ENCODE peak calls at places on chromosome 17, in four cellular contexts. M is GM12878, W is K562, Q is HepG2. E is an unnamed sample.

GRCh38 chr17:3710951-3711383 is 12.7 kb upstream of the HASPIN start:
- DNase-seq in Q (no peak), M (peak), W (no peak), E (no peak)

GRCh38 chr17:4389079-4389478 is 22.6 kb upstream of the UBE2G1 start:
- DNase-seq in M (no peak), W (no peak), Q (no peak), E (no peak)

GRCh38 chr17:78783711-78784396 is 1.8 kb upstream of the CYTH1 start:
- DNase-seq in Q (no peak), M (no peak), W (peak), E (no peak)

GRCh38 chr17:6023452-6023851 is 46.7 kb upstream of the WSCD1 start:
- DNase-seq in M (no peak), Q (no peak), W (no peak), E (no peak)

GRCh38 chr17:68294617-68295016 is 3.3 kb downstream of the ARSG start:
- DNase-seq in Q (no peak), W (no peak), M (no peak), E (no peak)

GRCh38 chr17:19596869-19597268 is 51.7 kb upstream of the ALDH3A2 start:
- DNase-seq in W (no peak), M (no peak), Q (no peak), E (no peak)

GRCh38 chr17:80891096-80892018 is 100.3 kb upstream of the CHMP6 start:
- DNase-seq in M (peak), Q (no peak), W (peak), E (no peak)

GRCh38 chr17:39064374-39064773 is 87.1 kb downstream of the PLXDC1 start:
- DNase-seq in W (no peak), Q (no peak), M (no peak), E (no peak)

GRCh38 chr17:70132505-70132904 is 36.8 kb upstream of the KCNJ2 start:
- DNase-seq in Q (no peak), W (no peak), M (no peak), E (no peak)

GRCh38 chr17:66625321-66625767 is 209.6 kb upstream of the CACNG5 start:
- DNase-seq in Q (peak), M (no peak), W (no peak), E (no peak)

GRCh38 chr17:1733759-1734158 is 8.9 kb upstream of the SERPINF2 start:
- DNase-seq in M (no peak), W (no peak), Q (no peak), E (no peak)

GRCh38 chr17:42184717-42185496 is at the start of gene HCRT:
- DNase-seq in W (no peak), M (no peak), Q (no peak), E (no peak)

GRCh38 chr17:63653018-63653417 is 30.8 kb downstream of the MAP3K3 start:
- DNase-seq in W (no peak), Q (no peak), M (no peak), E (no peak)

GRCh38 chr17:34370997-34371395 is 8.0 kb upstream of the CCL1 start:
- DNase-seq in Q (no peak), M (no peak), W (no peak), E (no peak)

GRCh38 chr17:21029515-21029914 is 13.3 kb downstream of the USP22 start:
- DNase-seq in W (no peak), M (no peak), Q (no peak), E (no peak)

GRCh38 chr17:14845562-14846335 is 419.4 kb downstream of the PMP22 start:
- DNase-seq in W (no peak), Q (no peak), M (no peak), E (no peak)

GRCh38 chr17:79679631-79680340 is 51.0 kb upstream of the ENPP7 start:
- DNase-seq in Q (no peak), M (no peak), W (no peak), E (no peak)

GRCh38 chr17:50533185-50533584 is 650 bp downstream of the EPN3 start:
- DNase-seq in M (no peak), Q (no peak), W (no peak), E (no peak)

GRCh38 chr17:44334315-44335181 is 9.9 kb upstream of the SLC25A39 start:
- DNase-seq in M (no peak), Q (no peak), W (no peak), E (no peak)

GRCh38 chr17:57672205-57672632 is 72.9 kb downstream of the CCDC182 start:
- DNase-seq in Q (no peak), M (no peak), W (no peak), E (no peak)

GRCh38 chr17:10265100-10265810 is 66.8 kb upstream of the GAS7 start:
- DNase-seq in Q (no peak), M (peak), W (no peak), E (no peak)

GRCh38 chr17:62718420-62718819 is 89.7 kb downstream of the MARCHF10 start:
- DNase-seq in M (no peak), Q (no peak), W (no peak), E (no peak)

GRCh38 chr17:41131979-41132378 is 8.0 kb upstream of the KRTAP4-12 start:
- DNase-seq in W (no peak), Q (peak), M (no peak), E (no peak)

GRCh38 chr17:5027921-5028320 is 7.3 kb downstream of the SLC52A1 start:
- DNase-seq in M (no peak), W (no peak), Q (no peak), E (no peak)

DNA sequence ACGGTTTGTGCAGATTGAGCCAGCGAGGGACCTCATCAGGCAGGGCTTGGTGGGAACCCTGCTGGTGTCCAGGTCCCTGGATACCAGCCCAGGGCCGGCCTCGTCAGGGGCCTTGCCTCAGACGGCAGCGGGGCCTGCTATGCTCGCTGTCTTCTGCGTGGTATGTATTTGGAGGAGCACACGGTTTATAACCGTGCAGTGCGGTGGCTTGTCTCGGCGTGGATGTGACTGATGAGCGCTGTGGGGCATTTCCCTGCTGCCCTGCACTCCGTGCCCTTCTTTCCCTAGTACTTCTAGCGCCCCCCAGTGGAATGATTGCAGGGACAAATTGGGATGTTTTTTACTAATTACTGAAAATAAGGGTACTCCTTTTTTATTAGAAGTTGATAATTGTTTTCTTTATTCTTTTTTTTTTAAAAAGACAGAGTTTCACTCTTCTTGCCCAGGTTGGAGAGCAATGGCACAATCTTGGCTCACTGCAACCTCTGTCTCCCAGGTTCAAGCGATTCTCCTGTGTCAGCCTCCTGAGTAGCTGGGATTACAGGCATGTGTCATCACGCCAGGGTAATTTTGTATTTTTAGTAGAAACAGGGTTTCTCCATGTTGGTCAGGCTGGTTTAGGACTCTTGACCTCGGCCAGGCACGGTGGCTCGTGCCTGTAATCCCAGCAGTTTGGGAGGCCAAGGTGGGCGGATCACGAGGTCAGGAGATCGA is 15.3 kb downstream of the TBCD start:
- DNase-seq in M (no peak), Q (peak), W (peak), E (no peak)
- TF ChIP-seq CBX5 in M (no peak), Q (no peak), W (no peak), E (no peak)

GRCh38 chr17:47853616-47854015 is 2.7 kb upstream of the SP6 start:
- DNase-seq in W (no peak), M (no peak), Q (no peak), E (no peak)

GRCh38 chr17:47850692-47851573 is at the start of gene SP6:
- DNase-seq in Q (peak), W (peak), M (no peak), E (no peak)

GRCh38 chr17:47850373-47850691 is 631 bp downstream of the SP6 start:
- DNase-seq in Q (no peak), M (no peak), W (no peak), E (no peak)

GRCh38 chr17:47851764-47852112 is 775 bp upstream of the SP6 start:
- DNase-seq in W (peak), M (no peak), Q (no peak), E (no peak)

GRCh38 chr17:47852113-47852949 is 1.4 kb upstream of the SP6 start:
- DNase-seq in M (no peak), W (peak), Q (no peak), E (no peak)
- H3K4me3 ChIP-seq in M (no peak), W (peak), Q (no peak), E (peak)

GRCh38 chr17:7393613-7394451 is 493 bp downstream of the PLSCR3 start:
- DNase-seq in M (no peak), W (no peak), Q (no peak), E (peak)
- TF ChIP-seq CTCF in M (no peak), W (no peak), Q (peak), E (peak)

GRCh38 chr17:74757502-74757901 is 9.1 kb downstream of the NHERF1 start:
- DNase-seq in W (no peak), Q (no peak), M (no peak), E (no peak)
- TF ChIP-seq CBX5 in W (no peak), Q (no peak), M (no peak), E (no peak)

DNA sequence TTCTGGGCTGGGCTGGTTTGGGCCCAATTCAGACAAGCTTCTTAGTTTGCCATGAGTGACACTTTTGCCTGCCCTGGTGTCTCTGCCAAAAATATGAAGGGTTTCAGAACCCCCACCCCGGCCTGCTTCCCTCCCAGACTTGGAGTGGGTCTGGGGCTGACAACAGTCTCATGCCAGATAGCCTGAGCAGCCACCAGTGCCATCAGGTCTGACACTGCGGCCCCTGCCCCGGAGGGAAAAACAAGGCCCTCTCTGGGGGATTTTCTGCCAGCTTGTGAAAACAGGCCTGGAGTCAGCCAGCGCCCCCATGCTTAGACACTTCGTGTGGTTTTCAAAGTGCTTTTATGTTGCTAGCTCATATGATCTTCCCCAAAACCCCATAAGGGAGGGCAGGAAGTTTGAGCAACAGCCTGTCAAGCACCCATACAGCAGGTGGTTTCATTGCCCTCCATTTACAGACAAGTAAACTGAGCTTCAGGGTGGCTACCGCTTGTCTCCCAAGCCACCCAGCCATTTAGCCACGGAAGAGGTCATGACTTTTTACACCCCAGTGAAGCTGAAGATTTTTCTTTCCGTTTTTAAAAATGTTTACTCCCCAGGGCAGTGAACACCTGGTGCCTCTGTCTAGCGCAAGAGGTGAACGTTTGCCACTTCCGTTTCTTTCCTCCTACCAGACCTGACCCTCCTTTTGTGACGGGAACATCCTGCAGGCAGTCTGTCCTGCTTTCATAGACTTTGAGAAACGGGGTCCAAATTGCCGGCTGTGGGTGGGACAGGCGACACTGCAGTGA is 300.6 kb downstream of the SEC14L1 start:
- DNase-seq in W (no peak), M (peak), Q (no peak), E (no peak)
- H3K4me3 ChIP-seq in W (no peak), M (peak), Q (no peak), E (no peak)

GRCh38 chr17:73595068-73595865 is 49.0 kb downstream of the SDK2 start:
- DNase-seq in Q (no peak), M (no peak), W (peak), E (peak)
- TF ChIP-seq CTCF in Q (peak), M (peak), W (no peak), E (peak)

GRCh38 chr17:27558842-27559505 is 72.0 kb upstream of the LGALS9 start:
- DNase-seq in W (no peak), Q (peak), M (no peak), E (no peak)

GRCh38 chr17:27559506-27559931 is 71.5 kb upstream of the LGALS9 start:
- DNase-seq in Q (peak), M (no peak), W (no peak), E (no peak)

GRCh38 chr17:27560668-27561067 is 70.3 kb upstream of the LGALS9 start:
- DNase-seq in Q (no peak), W (no peak), M (no peak), E (no peak)

GRCh38 chr17:27558341-27558740 is 72.6 kb upstream of the LGALS9 start:
- DNase-seq in Q (no peak), W (no peak), M (no peak), E (no peak)

DNA sequence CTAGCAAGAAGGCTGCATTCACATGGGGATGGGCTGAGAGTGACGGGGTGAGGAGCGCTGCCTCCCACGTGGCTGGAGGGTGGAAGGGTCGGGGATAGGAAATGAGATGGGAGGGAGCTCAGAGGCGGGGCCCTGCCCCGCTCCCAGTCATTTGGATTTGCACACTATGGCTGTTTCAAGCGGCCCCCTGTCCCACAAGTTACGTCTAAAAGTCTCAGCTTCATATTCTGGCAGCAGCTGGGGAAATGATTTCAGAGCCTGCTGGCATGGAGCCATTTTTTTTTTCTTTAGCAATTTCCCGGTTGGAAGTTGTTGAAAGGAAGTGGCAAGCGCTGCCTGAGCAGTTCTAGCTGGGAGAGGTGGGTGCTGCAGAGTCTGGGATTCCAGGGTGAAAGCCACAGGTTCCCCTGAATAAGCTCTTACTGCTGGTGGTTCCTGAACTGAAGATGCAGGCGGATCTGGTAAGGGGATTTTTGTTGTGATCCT is 70.9 kb upstream of the LGALS9 start:
- DNase-seq in Q (no peak), M (no peak), W (no peak), E (no peak)
- TF ChIP-seq CBX5 in Q (no peak), M (no peak), W (no peak), E (no peak)